ENCODE peak calls at places on chromosomes 6 and 20, in seven cellular contexts. J is GM23248; A is cardiac muscle cell; L is fibroblast of villous mesenchyme; Z is left lung; O is AG04449; M is CD8-positive, alpha-beta T cell. T is an unnamed sample.
A peak's percentile ranks its signal among the peaks of the same experiment; 100 is the strongest.

GRCh38 chr20:20076297-20077065 is 24.1 kb downstream of the CFAP61 start:
- DNase-seq in J (peak; percentile 74), A (no peak), L (peak; percentile 46), Z (no peak), O (no peak), M (no peak), T (peak; percentile 59)

GRCh38 chr6:357791-358341 is 33.7 kb upstream of the IRF4 start:
- DNase-seq in J (no peak), A (no peak), L (no peak), Z (no peak), O (no peak), M (no peak), T (no peak)

GRCh38 chr20:31565699-31566331 is 39.3 kb upstream of the ID1 start:
- DNase-seq in J (no peak), A (no peak), L (no peak), Z (no peak), O (no peak), M (no peak), T (peak; percentile 98)

GRCh38 chr20:44089987-44090674 is 96.9 kb downstream of the JPH2 start:
- DNase-seq in J (peak; percentile 60), A (no peak), L (peak; percentile 74), Z (no peak), O (no peak), M (no peak), T (peak; percentile 98)

GRCh38 chr6:34393191-34393967 is 910 bp upstream of the NUDT3 start:
- DNase-seq in J (no peak), A (no peak), L (no peak), Z (no peak), O (no peak), M (no peak), T (no peak)

GRCh38 chr6:116866281-116866871 is 10.7 kb upstream of the RFX6 start:
- DNase-seq in J (no peak), A (no peak), L (no peak), Z (no peak), O (no peak), M (no peak), T (no peak)

GRCh38 chr20:39282619-39283092 is 320.5 kb downstream of the DHX35 start:
- DNase-seq in J (no peak), A (no peak), L (no peak), Z (no peak), O (no peak), M (no peak), T (no peak)

GRCh38 chr6:3133515-3133914 is 15.0 kb downstream of the BPHL start:
- DNase-seq in J (no peak), A (no peak), L (no peak), Z (no peak), O (no peak), M (no peak), T (no peak)

GRCh38 chr6:7262037-7262461 is 51.0 kb downstream of the SSR1 start:
- DNase-seq in J (no peak), A (no peak), L (no peak), Z (peak; percentile 49), O (no peak), M (no peak), T (no peak)

DNA sequence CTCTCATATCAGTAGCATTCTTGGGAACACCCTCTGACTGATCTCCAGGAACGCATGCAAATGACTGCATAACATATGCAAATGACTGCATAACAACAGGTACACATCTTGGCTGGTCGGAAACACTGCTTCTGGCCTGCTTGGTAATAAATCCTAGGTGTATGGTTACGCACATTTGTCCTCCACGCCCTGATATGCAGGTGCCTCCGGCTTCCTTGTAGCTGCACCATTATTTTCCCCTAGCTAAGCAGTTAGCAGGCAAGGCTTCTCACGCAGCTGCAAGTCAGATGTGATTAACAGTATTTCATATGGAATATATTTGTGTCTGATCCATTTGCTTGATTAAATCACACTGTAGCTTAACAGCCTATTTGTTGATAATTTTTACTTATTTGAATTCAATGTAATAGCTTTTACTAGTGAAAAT is 5.9 kb downstream of the RPS6KA2 start:
- DNase-seq in J (no peak), A (no peak), L (no peak), Z (no peak), O (no peak), M (no peak), T (no peak)
- H3K4me3 ChIP-seq in J (no peak overlapping the region), A (no peak overlapping the region), L (no peak overlapping the region), Z (no peak overlapping the region), O (peak overlapping the region; percentile 25), M (no peak overlapping the region), T (no peak overlapping the region)

DNA sequence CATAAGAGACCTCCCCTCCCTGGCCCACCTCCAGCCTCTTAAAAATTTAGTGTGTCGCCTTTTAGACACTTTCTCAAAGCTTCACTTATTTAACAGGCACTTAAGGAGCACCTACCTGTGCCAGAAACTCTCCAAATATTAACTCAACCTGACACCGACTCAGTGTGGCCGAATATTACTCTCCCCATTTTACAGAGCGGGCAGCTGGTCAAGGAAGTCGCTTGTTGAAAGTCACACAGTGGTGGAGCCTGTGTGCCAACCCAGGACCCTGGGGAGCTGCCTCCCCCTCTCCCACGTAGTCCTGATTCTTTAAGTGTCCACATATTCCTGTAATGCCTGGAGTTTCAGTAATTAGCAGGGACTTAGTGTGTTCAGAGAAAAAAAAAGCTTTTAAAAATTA is 1.0 kb upstream of the PMEPA1 start:
- DNase-seq in J (no peak), A (no peak), L (no peak), Z (no peak), O (no peak), M (no peak), T (no peak)
- H3K4me3 ChIP-seq in J (peak overlapping the region; percentile 83), A (peak overlapping the region; percentile 67), L (peak overlapping the region; percentile 75), Z (peak overlapping the region; percentile 79), O (peak overlapping the region; percentile 75), M (peak overlapping the region; percentile 99), T (peak overlapping the region; percentile 85)

DNA sequence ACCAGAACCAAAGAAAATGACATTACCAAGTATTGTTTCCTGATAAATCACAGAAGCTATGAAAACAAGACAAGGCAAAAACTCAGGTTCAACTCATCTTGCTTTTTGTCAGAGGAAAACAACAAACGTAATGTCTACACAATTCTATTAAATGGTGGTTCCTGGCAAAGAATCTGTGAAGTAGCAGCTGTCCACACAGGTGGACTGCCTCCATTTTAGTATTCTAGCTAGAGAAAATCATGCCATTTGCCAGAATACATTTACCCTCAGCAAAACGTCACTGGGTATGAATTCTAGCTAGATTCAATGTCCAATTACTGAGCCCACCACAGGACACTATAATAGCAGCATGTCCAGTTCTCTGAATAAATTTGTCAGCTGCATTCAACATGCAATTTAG is 125.4 kb downstream of the ADGRB3 start:
- DNase-seq in J (no peak), A (no peak), L (no peak), Z (no peak), O (no peak), M (no peak), T (no peak)
- H3K4me3 ChIP-seq in J (no peak overlapping the region), A (no peak overlapping the region), L (no peak overlapping the region), Z (no peak overlapping the region), O (no peak overlapping the region), M (no peak overlapping the region), T (no peak overlapping the region)

DNA sequence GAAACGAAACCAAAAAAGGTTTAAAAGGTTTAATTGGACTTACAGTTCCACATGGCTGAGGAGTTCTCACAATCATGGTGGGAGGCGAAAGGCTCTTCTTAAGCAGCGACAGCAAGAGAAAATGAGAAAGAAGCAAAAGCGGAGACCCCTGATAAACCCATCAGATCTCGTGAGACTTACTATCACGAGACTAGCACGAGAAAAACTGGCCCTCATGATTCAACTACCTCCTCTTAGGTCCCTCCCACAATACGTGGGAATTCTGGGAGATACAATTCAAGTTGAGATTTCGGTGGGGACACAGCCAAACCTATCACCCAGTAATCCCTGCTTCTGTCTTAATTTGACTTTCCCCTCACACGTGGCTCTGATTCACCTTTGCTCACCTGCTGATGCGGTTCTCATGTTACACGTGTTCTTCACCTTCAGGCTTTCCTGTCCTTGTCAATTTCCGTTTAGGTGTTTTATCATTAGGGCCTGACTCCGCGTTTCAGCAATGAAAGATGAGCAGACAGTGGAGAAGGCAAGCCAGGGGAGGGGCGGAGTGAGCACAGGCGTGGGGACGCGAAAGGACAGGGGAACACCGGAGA is 57.1 kb downstream of the AGPAT4 start:
- DNase-seq in J (no peak), A (no peak), L (no peak), Z (no peak), O (no peak), M (no peak), T (no peak)
- H3K4me3 ChIP-seq in J (no peak overlapping the region), A (no peak overlapping the region), L (no peak overlapping the region), Z (no peak overlapping the region), O (no peak overlapping the region), M (no peak overlapping the region), T (no peak overlapping the region)